ENCODE peak calls at places on chromosomes 3 and 15, in six cellular contexts. N is A172; Q is Peyer's patch; E is AG10803; L is T-cell; G is CD8-positive, alpha-beta T cell. W is an unnamed sample.

GRCh38 chr3:10361375-10361774 is 40.5 kb upstream of the SEC13 start:
- DNase-seq in N (no peak), Q (no peak), E (no peak), L (no peak), G (no peak), W (no peak)

GRCh38 chr15:52331490-52332240 is 36.1 kb upstream of the MYO5C start:
- DNase-seq in N (peak; percentile 71), Q (peak; percentile 38), E (peak; percentile 54), L (peak; percentile 28), G (peak; percentile 44), W (no peak)

GRCh38 chr3:40800343-40800742 is 275.6 kb downstream of the ZNF621 start:
- DNase-seq in N (peak; percentile 92), Q (no peak), E (peak; percentile 85), L (no peak), G (no peak), W (no peak)

GRCh38 chr3:68728343-68728742 is 204.0 kb downstream of the TAFA4 start:
- DNase-seq in N (no peak), Q (no peak), E (no peak), L (no peak), G (no peak), W (no peak)

GRCh38 chr3:31533169-31533870 is 595 bp downstream of the STT3B start:
- DNase-seq in N (no peak), Q (peak; percentile 53), E (peak; percentile 26), L (peak; percentile 57), G (peak; percentile 44), W (peak; percentile 78)

GRCh38 chr3:3737511-3737910 is 61.7 kb upstream of the LRRN1 start:
- DNase-seq in N (no peak), Q (no peak), E (no peak), L (no peak), G (no peak), W (no peak)

GRCh38 chr15:90787881-90788280 is 70.7 kb downstream of the BLM start:
- DNase-seq in N (peak; percentile 45), Q (no peak), E (no peak), L (no peak), G (no peak), W (no peak)

GRCh38 chr3:42501681-42502428 is 588 bp upstream of the VIPR1 start:
- DNase-seq in N (no peak), Q (peak; percentile 66), E (no peak), L (peak; percentile 52), G (peak; percentile 49), W (peak; percentile 83)

GRCh38 chr3:64792458-64792857 is 104.7 kb upstream of the ADAMTS9 start:
- DNase-seq in N (no peak), Q (no peak), E (no peak), L (no peak), G (no peak), W (no peak)

W was measured in mucosa of descending colon.